ENCODE peak calls at places on chromosomes 2 and 18, in eight cellular contexts. T, F, D, G, Q, S, W and V are unnamed samples.

GRCh38 chr2:165010556-165010955 is 55.2 kb upstream of the SLC38A11 start:
- DNase-seq in F (no peak), W (no peak), S (no peak), Q (no peak), D (no peak), T (no peak), G (no peak), V (no peak)

GRCh38 chr2:200172944-200173481 is 133.5 kb upstream of the SPATS2L start:
- DNase-seq in W (no peak), G (no peak), F (no peak), T (no peak), D (no peak), Q (no peak), S (no peak), V (no peak)

GRCh38 chr18:53941601-53942335 is 282.7 kb downstream of the MBD2 start:
- DNase-seq in G (no peak), F (no peak), Q (no peak), D (no peak), S (no peak), T (no peak), W (peak; percentile 4), V (no peak)

GRCh38 chr2:238632181-238633060 is 205.7 kb downstream of the ASB1 start:
- DNase-seq in F (no peak), T (no peak), Q (no peak), S (no peak), G (no peak), D (no peak), W (no peak), V (peak; percentile 15)

GRCh38 chr2:163527381-163527780 is 208.4 kb downstream of the FIGN start:
- DNase-seq in G (no peak), S (no peak), W (no peak), D (no peak), T (no peak), Q (no peak), F (no peak), V (no peak)

GRCh38 chr2:189658808-189659207 is 2.5 kb upstream of the ASNSD1 start:
- DNase-seq in F (no peak), G (no peak), D (no peak), Q (no peak), S (no peak), T (no peak), W (no peak), V (no peak)

GRCh38 chr2:7539760-7540159 is 622.5 kb downstream of the RNF144A start:
- DNase-seq in F (no peak), Q (no peak), D (no peak), S (no peak), T (no peak), G (no peak), W (no peak), V (no peak)

GRCh38 chr2:147854557-147855134 is 9.8 kb downstream of the ACVR2A start:
- DNase-seq in G (no peak), D (no peak), W (no peak), S (no peak), F (no peak), Q (no peak), T (no peak), V (no peak)

GRCh38 chr2:164109006-164109405 is 373.2 kb upstream of the FIGN start:
- DNase-seq in W (no peak), T (no peak), S (no peak), F (no peak), Q (no peak), G (no peak), D (no peak), V (no peak)

GRCh38 chr2:161199885-161200284 is 39.7 kb downstream of the TANK start:
- DNase-seq in W (no peak), Q (no peak), G (no peak), D (no peak), F (no peak), S (no peak), T (no peak), V (no peak)

GRCh38 chr2:191611614-191612013 is 66.3 kb upstream of the NABP1 start:
- DNase-seq in S (no peak), W (no peak), D (no peak), Q (no peak), G (no peak), F (no peak), T (peak; percentile 36), V (no peak)

GRCh38 chr2:135182601-135183000 is 130.5 kb downstream of the RAB3GAP1 start:
- DNase-seq in W (no peak), T (no peak), F (no peak), S (no peak), D (no peak), G (no peak), Q (no peak), V (no peak)

GRCh38 chr2:135186054-135186453 is 134.0 kb downstream of the RAB3GAP1 start:
- DNase-seq in W (peak; percentile 68), T (no peak), F (no peak), S (no peak), Q (no peak), D (no peak), G (no peak), V (no peak)

GRCh38 chr2:135189148-135189547 is 137.1 kb downstream of the RAB3GAP1 start:
- DNase-seq in F (no peak), D (no peak), G (no peak), S (no peak), W (no peak), Q (no peak), T (no peak), V (no peak)

GRCh38 chr2:135182190-135182589 is 130.1 kb downstream of the RAB3GAP1 start:
- DNase-seq in D (no peak), T (no peak), W (no peak), F (no peak), Q (no peak), S (peak; percentile 9), G (no peak), V (no peak)

DNA sequence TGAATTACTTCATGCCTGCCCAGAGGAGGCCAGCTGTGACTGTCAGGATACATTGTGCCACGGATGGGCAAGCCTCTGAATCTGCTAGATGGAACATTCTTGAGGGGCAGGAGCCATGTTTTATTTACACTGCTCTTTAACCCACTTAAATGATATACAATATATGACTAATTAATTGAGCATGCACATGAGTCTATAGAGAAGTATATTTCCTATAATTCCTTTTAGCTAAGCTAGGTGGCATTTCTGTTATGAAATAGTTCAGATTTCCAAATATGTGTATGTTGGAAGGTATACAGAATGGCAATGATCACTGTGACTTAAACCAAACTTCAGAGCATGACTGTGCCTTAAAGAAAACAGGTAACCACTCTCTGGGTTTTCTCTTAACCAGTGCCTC is 131.7 kb downstream of the RAB3GAP1 start:
- DNase-seq in F (no peak), D (no peak), T (no peak), G (no peak), W (no peak), S (no peak), Q (no peak), V (no peak)
- H3K27ac ChIP-seq in F (no peak overlapping the region), D (no peak overlapping the region), T (no peak overlapping the region), G (no peak overlapping the region), W (no peak overlapping the region), S (no peak overlapping the region), Q (no peak overlapping the region), V (no peak overlapping the region)

GRCh38 chr2:96734899-96735585 is 4.8 kb downstream of the LMAN2L start:
- DNase-seq in T (no peak), Q (no peak), W (no peak), D (no peak), F (no peak), G (no peak), S (no peak), V (no peak)

GRCh38 chr2:96739633-96740428 is at the start of gene LMAN2L:
- DNase-seq in Q (peak; percentile 98), T (peak; percentile 97), D (peak; percentile 99), W (peak; percentile 99), S (peak; percentile 94), F (peak; percentile 97), G (peak; percentile 99), V (peak; percentile 95)

GRCh38 chr2:96737251-96737650 is 2.6 kb downstream of the LMAN2L start:
- DNase-seq in W (no peak), D (no peak), F (no peak), Q (no peak), S (no peak), T (no peak), G (no peak), V (no peak)

GRCh38 chr2:96739051-96739632 is 722 bp downstream of the LMAN2L start:
- DNase-seq in Q (no peak), G (no peak), F (no peak), D (no peak), S (no peak), T (no peak), W (no peak), V (no peak)

DNA sequence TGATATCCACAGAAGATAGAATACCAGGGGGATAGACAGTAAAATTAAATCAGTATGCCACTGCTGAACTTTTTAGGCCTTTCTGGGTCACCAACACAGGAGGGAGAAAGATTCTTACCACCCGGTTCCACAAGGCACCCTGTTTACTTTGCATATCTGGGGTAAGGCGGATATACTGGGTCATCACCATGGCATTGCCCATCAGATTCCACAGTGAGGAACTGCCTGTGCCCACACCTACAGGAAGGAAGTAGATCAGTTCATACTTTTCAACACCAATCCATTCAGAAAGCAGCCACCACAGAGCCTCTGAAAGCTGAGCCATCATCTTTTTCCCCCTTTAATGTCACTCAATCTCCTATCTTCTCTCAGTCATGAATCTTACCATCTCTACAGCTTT is 2.0 kb downstream of the LMAN2L start:
- DNase-seq in W (no peak), G (no peak), Q (no peak), D (no peak), F (no peak), T (no peak), S (no peak), V (no peak)
- H3K4me3 ChIP-seq in W (no peak overlapping the region), G (no peak overlapping the region), Q (no peak overlapping the region), D (no peak overlapping the region), F (no peak overlapping the region), T (no peak overlapping the region), S (no peak overlapping the region), V (no peak overlapping the region)

GRCh38 chr2:98483257-98483861 is 38.7 kb downstream of the INPP4A start:
- DNase-seq in S (no peak), F (no peak), Q (no peak), D (no peak), G (no peak), W (no peak), T (no peak), V (no peak)
- H3K4me1 ChIP-seq in S (peaks cover 7% of the 10 kb centered on the region), F (peaks cover 84% of the 10 kb centered on the region), Q (peaks cover under 1% of the 10 kb centered on the region), D (peaks cover 20% of the 10 kb centered on the region), G (no peaks in the 10 kb centered on the region), W (peaks cover 40% of the 10 kb centered on the region), T (peaks cover 13% of the 10 kb centered on the region), V (peaks cover 81% of the 10 kb centered on the region)

GRCh38 chr2:10817413-10817812 is 4.8 kb upstream of the PDIA6 start:
- DNase-seq in D (peak; percentile 92), S (no peak), W (peak; percentile 37), F (no peak), G (no peak), Q (no peak), T (no peak), V (no peak)

GRCh38 chr2:10813085-10813748 is 632 bp upstream of the PDIA6 start:
- DNase-seq in S (no peak), G (no peak), T (no peak), Q (no peak), W (no peak), F (no peak), D (no peak), V (no peak)

GRCh38 chr2:10812362-10813084 is at the start of gene PDIA6:
- DNase-seq in Q (peak; percentile 99), S (peak; percentile 96), G (peak; percentile 97), T (peak; percentile 97), W (peak; percentile 97), D (peak; percentile 99), F (peak; percentile 98), V (peak; percentile 99)

GRCh38 chr2:10814142-10814541 is 1.6 kb upstream of the PDIA6 start:
- DNase-seq in G (no peak), F (no peak), T (no peak), Q (no peak), S (no peak), W (no peak), D (no peak), V (no peak)

GRCh38 chr2:10814571-10815331 is 2.2 kb upstream of the PDIA6 start:
- DNase-seq in T (no peak), D (peak; percentile 77), F (no peak), S (no peak), Q (no peak), G (no peak), W (peak; percentile 45), V (no peak)
- H3K27ac ChIP-seq in T (no peak overlapping the region), D (peak overlapping the region; percentile 3), F (peak overlapping the region; percentile 73), S (no peak overlapping the region), Q (no peak overlapping the region), G (no peak overlapping the region), W (peak overlapping the region; percentile 68), V (peak overlapping the region; percentile 26)